ENCODE peak calls at places on chromosomes 1 and 21, in six cellular contexts. W is iPS-NIHi11, K is mammary epithelial cell, Q is heart left ventricle, Z is kidney tubule cell, V is mesenteric fat pad. A is an unnamed sample.
A peak's percentile ranks its signal among the peaks of the same experiment; 100 is the strongest.

GRCh38 chr1:3885611-3886010 is 14.5 kb downstream of the C1orf174 start:
- DNase-seq in K (no peak), W (no peak), Z (no peak), V (no peak), Q (no peak), A (no peak)

GRCh38 chr21:18772404-18772803 is 368.8 kb upstream of the TMPRSS15 start:
- DNase-seq in Z (no peak), W (no peak), V (no peak), K (no peak), Q (no peak), A (no peak)

GRCh38 chr1:210855440-210855839 is 278.5 kb downstream of the KCNH1 start:
- DNase-seq in Q (no peak), Z (no peak), W (peak; percentile 17), K (no peak), V (no peak), A (no peak)

GRCh38 chr1:23529146-23530088 is 1.6 kb downstream of the E2F2 start:
- DNase-seq in Z (no peak), Q (no peak), K (peak; percentile 16), W (no peak), V (no peak), A (no peak)

GRCh38 chr1:26162220-26162703 is 3.4 kb downstream of the FAM110D start:
- DNase-seq in K (peak; percentile 28), Q (no peak), V (no peak), Z (no peak), W (no peak), A (no peak)

GRCh38 chr1:206463137-206463536 is 7.1 kb upstream of the IKBKE start:
- DNase-seq in W (no peak), Q (peak; percentile 4), K (peak; percentile 84), V (no peak), Z (no peak), A (no peak)

GRCh38 chr21:27818847-27819246 is 852.0 kb upstream of the ADAMTS5 start:
- DNase-seq in Z (peak; percentile 69), W (no peak), K (peak; percentile 43), V (no peak), Q (no peak), A (no peak)

GRCh38 chr21:27532081-27532480 is 565.2 kb upstream of the ADAMTS5 start:
- DNase-seq in K (no peak), Z (peak; percentile 80), V (no peak), W (no peak), Q (no peak), A (no peak)

GRCh38 chr1:78333426-78334012 is 157.3 kb upstream of the PTGFR start:
- DNase-seq in V (no peak), W (peak; percentile 20), K (peak; percentile 11), Z (peak; percentile 23), Q (no peak), A (no peak)

GRCh38 chr1:153483776-153484175 is 23.3 kb upstream of the S100A7 start:
- DNase-seq in K (no peak), W (peak; percentile 70), Z (peak; percentile 10), V (no peak), Q (no peak), A (no peak)

A was measured in activated T-helper 2 cell treated with anti-CD3 and anti-CD28 coated beads, Interferon-gamma antibody, Interleukin-2, Interleukin-4, amounts not matched to agents 10 μg/mL and 5 μg/mL and 100 μg/mL, durations not matched to agents 14 hours and 24 hours and 36 hours.